ENCODE peak calls at places on chromosome 14, in nine cellular contexts. C, L, H, F, G, X, B, D and W are unnamed samples. For H3K4me1, the result is how much of the 10 kb centered on the place peaks cover.

GRCh38 chr14:24944800-24945199 is 105.1 kb downstream of the STXBP6 start:
- DNase-seq in C (no peak), L (peak), H (no peak), F (no peak), G (no peak), X (no peak), B (no peak), D (no peak), W (no peak)

GRCh38 chr14:88463318-88463717 is 77.9 kb downstream of the SPATA7 start:
- DNase-seq in C (no peak), L (no peak), H (no peak), F (no peak), G (no peak), X (no peak), B (no peak), D (peak), W (no peak)

GRCh38 chr14:92323031-92323915 is at the start of gene SLC24A4:
- DNase-seq in C (no peak), L (no peak), H (peak), F (no peak), G (no peak), X (no peak), B (no peak), D (no peak), W (peak)

GRCh38 chr14:65333926-65334687 is 78.4 kb upstream of the FUT8 start:
- DNase-seq in C (no peak), L (no peak), H (peak), F (peak), G (no peak), X (no peak), B (peak), D (peak), W (peak)

GRCh38 chr14:97217094-97217885 is 420.1 kb downstream of the VRK1 start:
- DNase-seq in C (no peak), L (no peak), H (no peak), F (no peak), G (no peak), X (no peak), B (no peak), D (no peak), W (no peak)

GRCh38 chr14:63323148-63323547 is 4.4 kb upstream of the GPHB5 start:
- DNase-seq in C (no peak), L (no peak), H (peak), F (no peak), G (no peak), X (no peak), B (no peak), D (no peak), W (no peak)

GRCh38 chr14:90839024-90839888 is 23.0 kb upstream of the TTC7B start:
- DNase-seq in C (no peak), L (peak), H (peak), F (peak), G (no peak), X (no peak), B (peak), D (no peak), W (peak)

GRCh38 chr14:64702493-64703392 is 1.5 kb upstream of the PLEKHG3 start:
- DNase-seq in C (peak), L (peak), H (no peak), F (no peak), G (no peak), X (no peak), B (no peak), D (no peak), W (no peak)

GRCh38 chr14:58216544-58216943 is 16.6 kb downstream of the ACTR10 start:
- DNase-seq in C (no peak), L (no peak), H (peak), F (peak), G (no peak), X (no peak), B (no peak), D (no peak), W (no peak)

GRCh38 chr14:71754422-71755095 is 177.7 kb upstream of the RGS6 start:
- DNase-seq in C (no peak), L (no peak), H (no peak), F (no peak), G (no peak), X (no peak), B (no peak), D (no peak), W (no peak)

GRCh38 chr14:31133133-31133532 is 74.5 kb downstream of the HECTD1 start:
- DNase-seq in C (no peak), L (no peak), H (no peak), F (no peak), G (no peak), X (no peak), B (no peak), D (no peak), W (no peak)

GRCh38 chr14:75427126-75427481 is 718 bp upstream of the JDP2 start:
- DNase-seq in C (no peak), L (no peak), H (no peak), F (no peak), G (no peak), X (no peak), B (no peak), D (peak), W (no peak)

GRCh38 chr14:57378661-57379060 is 11.7 kb upstream of the NAA30 start:
- DNase-seq in C (no peak), L (no peak), H (no peak), F (no peak), G (no peak), X (no peak), B (no peak), D (no peak), W (no peak)

GRCh38 chr14:22854963-22855724 is 16.4 kb upstream of the LRP10 start:
- DNase-seq in C (no peak), L (no peak), H (no peak), F (no peak), G (no peak), X (no peak), B (no peak), D (no peak), W (no peak)

GRCh38 chr14:32808574-32809098 is 130.0 kb upstream of the NPAS3 start:
- DNase-seq in C (no peak), L (peak), H (peak), F (peak), G (no peak), X (no peak), B (no peak), D (no peak), W (no peak)

GRCh38 chr14:89504084-89504483 is 87.1 kb upstream of the FOXN3 start:
- DNase-seq in C (no peak), L (no peak), H (no peak), F (no peak), G (no peak), X (no peak), B (no peak), D (no peak), W (no peak)

GRCh38 chr14:21069388-21070082 is 569 bp upstream of the ARHGEF40 start:
- DNase-seq in C (no peak), L (peak), H (peak), F (peak), G (no peak), X (no peak), B (peak), D (no peak), W (peak)

GRCh38 chr14:101219896-101220703 is 316.6 kb upstream of the RTL1 start:
- DNase-seq in C (no peak), L (no peak), H (no peak), F (no peak), G (no peak), X (no peak), B (peak), D (no peak), W (no peak)

GRCh38 chr14:59358105-59358504 is 107.1 kb downstream of the GPR135 start:
- DNase-seq in C (peak), L (no peak), H (peak), F (peak), G (no peak), X (no peak), B (no peak), D (no peak), W (peak)

GRCh38 chr14:58198086-58198485 is 1.9 kb upstream of the ACTR10 start:
- DNase-seq in C (no peak), L (no peak), H (no peak), F (no peak), G (no peak), X (peak), B (no peak), D (no peak), W (no peak)

GRCh38 chr14:81164167-81164774 is 56.5 kb downstream of the GTF2A1 start:
- DNase-seq in C (peak), L (peak), H (peak), F (peak), G (peak), X (peak), B (peak), D (peak), W (peak)

GRCh38 chr14:100782516-100783320 is 43.2 kb upstream of the MEG3 start:
- DNase-seq in C (no peak), L (peak), H (no peak), F (no peak), G (no peak), X (no peak), B (no peak), D (no peak), W (peak)

GRCh38 chr14:36505193-36505815 is 14.7 kb downstream of the NKX2-1 start:
- DNase-seq in C (peak), L (no peak), H (no peak), F (no peak), G (no peak), X (no peak), B (no peak), D (no peak), W (no peak)

GRCh38 chr14:23147676-23148075 is 28.6 kb upstream of the CEBPE start:
- DNase-seq in C (no peak), L (peak), H (peak), F (peak), G (no peak), X (no peak), B (peak), D (no peak), W (no peak)

GRCh38 chr14:69695664-69696527 is 71.0 kb upstream of the SRSF5 start:
- DNase-seq in C (no peak), L (peak), H (peak), F (peak), G (no peak), X (no peak), B (no peak), D (peak), W (peak)

GRCh38 chr14:21029917-21030316 is at the start of gene TPPP2:
- DNase-seq in C (no peak), L (no peak), H (no peak), F (no peak), G (no peak), X (no peak), B (no peak), D (no peak), W (no peak)

GRCh38 chr14:37384870-37385596 is 187.3 kb downstream of the MIPOL1 start:
- DNase-seq in C (peak), L (peak), H (no peak), F (no peak), G (no peak), X (no peak), B (no peak), D (no peak), W (no peak)

GRCh38 chr14:50395448-50395847 is 1.2 kb downstream of the CDKL1 start:
- DNase-seq in C (no peak), L (peak), H (no peak), F (no peak), G (no peak), X (no peak), B (peak), D (no peak), W (no peak)

GRCh38 chr14:32307881-32308582 is 21.1 kb upstream of the AKAP6 start:
- DNase-seq in C (no peak), L (peak), H (no peak), F (no peak), G (no peak), X (no peak), B (no peak), D (no peak), W (no peak)

GRCh38 chr14:76829650-76830421 is 3.6 kb downstream of the LRRC74A start:
- DNase-seq in C (no peak), L (peak), H (no peak), F (no peak), G (no peak), X (no peak), B (no peak), D (no peak), W (peak)

GRCh38 chr14:33765251-33765650 is 185.6 kb downstream of the EGLN3 start:
- DNase-seq in C (no peak), L (no peak), H (peak), F (peak), G (no peak), X (no peak), B (peak), D (no peak), W (no peak)

GRCh38 chr14:101069666-101070362 is 166.3 kb upstream of the RTL1 start:
- DNase-seq in C (no peak), L (peak), H (no peak), F (no peak), G (no peak), X (no peak), B (no peak), D (no peak), W (peak)

GRCh38 chr14:31410048-31410654 is 10.2 kb downstream of the HEATR5A start:
- DNase-seq in C (no peak), L (no peak), H (no peak), F (no peak), G (no peak), X (no peak), B (no peak), D (peak), W (no peak)

DNA sequence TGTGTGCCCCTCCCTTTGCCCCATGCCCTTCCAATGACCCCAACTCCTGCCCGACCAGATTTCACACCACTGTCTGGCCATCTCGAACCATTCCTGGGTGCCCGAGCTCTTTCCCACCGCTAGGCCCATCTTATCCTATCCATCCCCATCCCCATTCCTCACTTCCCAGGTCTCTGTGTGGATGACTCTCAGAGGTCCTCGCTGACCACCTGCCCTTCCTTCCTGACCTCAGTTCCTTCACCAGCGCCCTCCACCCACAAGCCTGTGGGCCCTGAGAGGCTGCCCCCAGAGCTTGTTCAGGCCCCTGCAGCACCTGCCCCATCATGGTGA is 49.1 kb downstream of the CYP46A1 start:
- DNase-seq in C (no peak), L (no peak), H (no peak), F (no peak), G (no peak), X (no peak), B (peak), D (no peak), W (no peak)
- H3K4me1 ChIP-seq in C (under half), L (half or more), H (under half), F (under half), G (under half), X (under half), B (under half), D (under half), W (under half)

DNA sequence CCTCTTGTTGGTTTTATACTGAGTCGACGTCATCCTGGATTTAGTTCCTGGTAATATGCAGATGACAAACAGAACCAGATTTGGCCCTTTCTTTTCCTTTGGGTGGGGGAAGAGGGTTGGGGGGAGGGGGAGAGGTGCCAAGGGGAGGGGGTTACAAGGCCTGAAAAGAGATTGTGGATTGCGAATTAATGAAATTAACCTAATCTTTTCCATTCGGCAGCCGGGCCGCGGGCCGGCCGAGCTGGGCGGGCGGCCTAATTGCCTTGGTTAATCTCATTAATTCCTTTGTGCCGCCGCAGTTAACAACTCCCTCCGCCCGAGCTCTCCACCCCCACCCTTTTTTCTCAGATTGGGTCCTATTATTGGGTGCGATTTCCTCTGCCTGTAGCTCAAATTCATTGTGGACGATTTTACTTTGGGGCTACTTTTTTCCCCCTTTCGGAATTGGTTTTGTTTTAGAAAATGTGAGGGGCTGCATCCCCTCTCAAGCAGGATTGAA is 387 bp upstream of the GSC start:
- DNase-seq in C (no peak), L (no peak), H (no peak), F (peak), G (no peak), X (no peak), B (no peak), D (no peak), W (no peak)
- H3K4me3 ChIP-seq in C (no peak), L (peak), H (peak), F (peak), G (peak), X (peak), B (peak), D (no peak), W (peak)

GRCh38 chr14:102925646-102926045 is 3.2 kb downstream of the AMN start:
- DNase-seq in C (no peak), L (no peak), H (no peak), F (no peak), G (no peak), X (no peak), B (no peak), D (no peak), W (no peak)

GRCh38 chr14:102926104-102926503 is 3.6 kb downstream of the AMN start:
- DNase-seq in C (no peak), L (no peak), H (no peak), F (no peak), G (no peak), X (no peak), B (no peak), D (no peak), W (no peak)

GRCh38 chr14:102923201-102923919 is 897 bp downstream of the AMN start:
- DNase-seq in C (no peak), L (no peak), H (no peak), F (no peak), G (no peak), X (peak), B (no peak), D (no peak), W (no peak)

GRCh38 chr14:102923920-102924486 is 1.5 kb downstream of the AMN start:
- DNase-seq in C (no peak), L (no peak), H (no peak), F (no peak), G (no peak), X (no peak), B (no peak), D (no peak), W (no peak)

GRCh38 chr14:102924632-102925588 is 2.4 kb downstream of the AMN start:
- DNase-seq in C (no peak), L (no peak), H (no peak), F (no peak), G (no peak), X (no peak), B (no peak), D (no peak), W (no peak)
- TF ChIP-seq CTCF in C (no peak), L (no peak), H (peak), F (peak), G (no peak), X (no peak), B (no peak), D (no peak), W (no peak)

GRCh38 chr14:105489607-105490317 is 1.3 kb upstream of the TEDC1 start:
- DNase-seq in C (peak), L (peak), H (peak), F (peak), G (no peak), X (peak), B (peak), D (peak), W (peak)

GRCh38 chr14:105487986-105488777 is 1.5 kb downstream of the CRIP1 start:
- DNase-seq in C (no peak), L (no peak), H (no peak), F (no peak), G (no peak), X (peak), B (no peak), D (no peak), W (peak)

GRCh38 chr14:105490318-105490571 is 801 bp upstream of the TEDC1 start:
- DNase-seq in C (no peak), L (no peak), H (no peak), F (no peak), G (no peak), X (no peak), B (no peak), D (no peak), W (peak)

GRCh38 chr14:105487449-105487985 is 831 bp downstream of the CRIP1 start:
- DNase-seq in C (no peak), L (no peak), H (no peak), F (no peak), G (no peak), X (peak), B (peak), D (no peak), W (peak)

DNA sequence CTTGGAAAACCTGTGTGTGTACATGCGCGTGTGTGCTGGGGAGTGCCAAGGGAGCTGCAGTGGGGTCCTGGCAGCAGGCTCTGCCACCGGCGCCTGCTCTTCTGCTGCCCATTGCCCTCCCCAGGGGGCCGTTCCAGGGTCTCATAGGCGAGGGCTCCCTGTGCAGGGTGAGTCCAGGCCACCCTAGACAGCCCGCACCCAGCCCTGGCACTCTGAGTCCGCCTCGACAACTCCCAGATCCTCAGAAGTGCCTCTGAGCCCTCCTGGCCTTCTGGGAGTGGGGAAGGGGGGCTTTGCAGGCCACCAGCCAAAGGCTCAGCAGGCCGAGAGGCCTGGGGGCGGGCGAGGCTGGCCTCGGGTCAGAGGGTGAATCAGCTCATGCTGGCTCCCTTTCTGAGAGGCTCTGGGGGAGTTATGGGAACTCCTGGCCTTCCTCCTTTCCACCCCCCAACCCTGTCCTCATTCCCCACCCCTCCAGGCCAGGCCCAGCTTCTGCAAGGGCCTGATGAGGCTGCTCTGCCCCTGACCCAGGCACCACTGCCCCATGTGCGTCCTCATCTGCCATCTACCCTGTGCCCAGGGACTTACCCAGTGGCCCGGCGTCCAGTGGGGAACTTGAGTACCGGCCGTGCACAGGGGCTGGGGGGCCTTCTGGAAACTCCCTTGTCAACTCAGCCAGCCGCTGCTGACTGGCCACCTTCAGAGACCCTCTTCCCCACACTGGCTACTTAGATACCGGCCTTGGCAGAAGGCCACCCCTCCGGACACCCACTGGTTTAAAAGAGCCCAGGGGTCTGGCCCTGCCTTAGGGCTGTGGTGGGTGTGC is 2.1 kb upstream of the TEDC1 start:
- DNase-seq in C (no peak), L (no peak), H (no peak), F (no peak), G (no peak), X (peak), B (peak), D (no peak), W (peak)
- H3K4me1 ChIP-seq in C (under half), L (half or more), H (under half), F (under half), G (under half), X (half or more), B (under half), D (under half), W (under half)

GRCh38 chr14:73753043-73753886 is 39.1 kb upstream of the PNMA1 start:
- DNase-seq in C (no peak), L (peak), H (no peak), F (no peak), G (no peak), X (peak), B (no peak), D (peak), W (no peak)
- H3K4me3 ChIP-seq in C (no peak), L (no peak), H (no peak), F (no peak), G (peak), X (peak), B (no peak), D (peak), W (peak)

DNA sequence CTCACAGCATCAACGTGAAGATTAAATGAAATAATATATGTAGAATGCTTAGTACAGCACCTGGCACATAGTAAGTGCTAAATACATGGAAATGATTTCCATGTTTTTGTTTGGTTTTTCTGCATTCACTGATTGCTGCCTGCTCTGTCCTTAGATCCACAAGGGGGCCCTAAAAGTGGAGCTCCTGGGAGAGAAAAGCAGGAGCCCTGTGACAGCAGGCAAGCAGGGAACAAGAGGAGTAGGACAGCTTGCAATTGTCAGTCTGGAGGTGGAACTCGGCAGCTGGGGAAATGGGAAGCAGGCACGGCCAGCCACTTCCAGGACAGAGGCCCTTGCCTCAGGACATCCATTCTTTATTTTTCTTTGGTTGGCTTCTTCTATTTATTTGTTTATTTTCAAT is 292.9 kb downstream of the BMP4 start:
- DNase-seq in C (no peak), L (peak), H (peak), F (no peak), G (no peak), X (no peak), B (peak), D (no peak), W (no peak)
- TF ChIP-seq CTCF in C (no peak), L (no peak), H (peak), F (peak), G (no peak), X (no peak), B (no peak), D (no peak), W (no peak)